ENCODE peak calls at places on chromosomes 13 and 19, in nine cellular contexts. M is CD8-positive, alpha-beta T cell; O is psoas muscle; C is kidney; U is left ventricle myocardium inferior; W is OCI-LY7; Q is PC-3; P is Karpas-422; B is thoracic aorta. H is an unnamed sample.

GRCh38 chr13:78326608-78327007 is 276.7 kb downstream of the POU4F1 start:
- DNase-seq in U (no peak), B (no peak), C (no peak), Q (peak; percentile 20), M (no peak), W (no peak), O (no peak), P (no peak), H (no peak)

GRCh38 chr13:32639502-32640105 is 53.4 kb downstream of the PDS5B start:
- DNase-seq in U (no peak), B (peak; percentile 10), P (peak; percentile 85), W (peak; percentile 70), Q (peak; percentile 57), C (no peak), M (peak; percentile 56), O (peak; percentile 65), H (peak; percentile 58)

GRCh38 chr13:75153834-75154233 is 328.1 kb downstream of the TBC1D4 start:
- DNase-seq in C (no peak), U (no peak), Q (no peak), M (no peak), P (no peak), W (no peak), O (no peak), B (no peak), H (no peak)

GRCh38 chr19:10884273-10884672 is 12.9 kb downstream of the CARM1 start:
- DNase-seq in Q (peak; percentile 65), O (no peak), B (no peak), P (no peak), W (no peak), C (no peak), U (no peak), M (no peak), H (no peak)

GRCh38 chr13:39879286-39880035 is 224.0 kb downstream of the COG6 start:
- DNase-seq in O (no peak), C (no peak), W (no peak), Q (no peak), P (no peak), U (no peak), M (no peak), B (no peak), H (no peak)

GRCh38 chr19:20612711-20613316 is 47.2 kb upstream of the ZNF737 start:
- DNase-seq in P (no peak), C (no peak), O (no peak), Q (no peak), U (no peak), M (no peak), B (no peak), W (no peak), H (no peak)

GRCh38 chr13:97067342-97067895 is 73.1 kb upstream of the OXGR1 start:
- DNase-seq in U (no peak), P (no peak), O (no peak), Q (no peak), C (no peak), W (no peak), M (no peak), B (no peak), H (no peak)

GRCh38 chr19:37872383-37872782 is 34.0 kb downstream of the WDR87 start:
- DNase-seq in W (no peak), P (no peak), B (no peak), U (no peak), M (no peak), O (no peak), C (no peak), Q (no peak), H (no peak)

GRCh38 chr13:110819203-110820014 is 95.5 kb downstream of the ANKRD10 start:
- DNase-seq in Q (peak; percentile 75), U (peak; percentile 76), C (peak; percentile 89), P (peak; percentile 90), B (peak; percentile 34), M (peak; percentile 63), O (peak; percentile 87), W (peak; percentile 48), H (peak; percentile 78)

DNA sequence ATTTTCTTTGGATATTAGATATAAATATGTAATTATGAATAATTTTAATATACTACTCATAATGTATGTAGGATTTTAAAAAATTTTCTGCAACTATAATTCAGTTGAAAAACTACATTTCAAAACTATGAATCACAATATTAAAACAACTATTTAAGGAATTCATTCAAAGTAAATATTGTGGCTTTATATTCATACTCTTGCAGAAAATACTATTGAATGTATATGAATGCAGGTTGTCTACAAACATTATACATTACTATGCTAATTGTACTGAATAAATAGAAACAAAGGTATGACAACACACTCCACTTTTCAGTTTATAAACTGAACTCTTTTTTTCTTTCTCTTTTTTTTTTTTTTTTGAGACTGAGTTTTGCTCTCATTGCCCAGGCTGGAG is 14.2 kb downstream of the ZNF91 start:
- DNase-seq in W (no peak), B (no peak), U (no peak), Q (peak; percentile 56), O (no peak), P (no peak), M (no peak), C (no peak), H (no peak)
- H3K4me3 ChIP-seq in W (no peak overlapping the region), B (no peak overlapping the region), U (peak overlapping the region; percentile 25), Q (peak overlapping the region; percentile 25), O (no peak overlapping the region), P (no peak overlapping the region), M (no peak overlapping the region), C (no peak overlapping the region), H (no peak overlapping the region)

GRCh38 chr19:40332669-40333068 is 15.5 kb downstream of the C19orf47 start:
- DNase-seq in M (no peak), Q (no peak), W (no peak), C (no peak), P (no peak), O (no peak), U (no peak), B (no peak), H (no peak)
- H3K36me3 ChIP-seq in M (peaks cover 20% of the 10 kb centered on the region), Q (peaks cover 3% of the 10 kb centered on the region), W (peaks cover 77% of the 10 kb centered on the region), C (peaks cover 24% of the 10 kb centered on the region), P (peaks cover 4% of the 10 kb centered on the region), O (peaks cover 91% of the 10 kb centered on the region), U (peaks cover 78% of the 10 kb centered on the region), B (peaks cover 64% of the 10 kb centered on the region), H (peaks cover 82% of the 10 kb centered on the region)

DNA sequence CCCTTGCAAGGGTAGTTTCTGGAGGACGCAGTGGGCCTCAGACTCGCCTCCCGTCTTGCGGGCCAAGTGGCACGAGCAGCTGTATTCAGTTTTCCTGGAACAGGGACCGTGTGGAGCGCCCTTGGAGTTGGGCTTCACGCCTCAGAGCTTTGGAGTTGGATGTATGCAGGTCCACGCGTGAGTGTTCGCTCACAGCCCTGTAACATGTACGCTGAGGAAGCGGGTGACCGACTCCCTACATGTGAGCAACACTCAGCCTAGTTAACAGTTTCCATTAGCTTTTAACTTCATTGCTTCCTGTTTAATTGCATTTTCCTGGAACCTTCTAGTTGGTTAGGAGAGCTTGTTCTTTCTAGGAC is 659 bp downstream of the TM9SF2 start:
- DNase-seq in P (peak; percentile 70), O (no peak), U (no peak), B (no peak), C (no peak), M (peak; percentile 26), W (peak; percentile 18), Q (peak; percentile 6), H (peak; percentile 38)
- H3K4me1 ChIP-seq in P (peaks cover 69% of the 10 kb centered on the region), O (peaks cover 71% of the 10 kb centered on the region), U (peaks cover 94% of the 10 kb centered on the region), B (peaks cover 77% of the 10 kb centered on the region), C (peaks cover 7% of the 10 kb centered on the region), M (peaks cover 65% of the 10 kb centered on the region), W (peaks cover 62% of the 10 kb centered on the region), Q (peaks cover 56% of the 10 kb centered on the region), H (peaks cover 66% of the 10 kb centered on the region)

DNA sequence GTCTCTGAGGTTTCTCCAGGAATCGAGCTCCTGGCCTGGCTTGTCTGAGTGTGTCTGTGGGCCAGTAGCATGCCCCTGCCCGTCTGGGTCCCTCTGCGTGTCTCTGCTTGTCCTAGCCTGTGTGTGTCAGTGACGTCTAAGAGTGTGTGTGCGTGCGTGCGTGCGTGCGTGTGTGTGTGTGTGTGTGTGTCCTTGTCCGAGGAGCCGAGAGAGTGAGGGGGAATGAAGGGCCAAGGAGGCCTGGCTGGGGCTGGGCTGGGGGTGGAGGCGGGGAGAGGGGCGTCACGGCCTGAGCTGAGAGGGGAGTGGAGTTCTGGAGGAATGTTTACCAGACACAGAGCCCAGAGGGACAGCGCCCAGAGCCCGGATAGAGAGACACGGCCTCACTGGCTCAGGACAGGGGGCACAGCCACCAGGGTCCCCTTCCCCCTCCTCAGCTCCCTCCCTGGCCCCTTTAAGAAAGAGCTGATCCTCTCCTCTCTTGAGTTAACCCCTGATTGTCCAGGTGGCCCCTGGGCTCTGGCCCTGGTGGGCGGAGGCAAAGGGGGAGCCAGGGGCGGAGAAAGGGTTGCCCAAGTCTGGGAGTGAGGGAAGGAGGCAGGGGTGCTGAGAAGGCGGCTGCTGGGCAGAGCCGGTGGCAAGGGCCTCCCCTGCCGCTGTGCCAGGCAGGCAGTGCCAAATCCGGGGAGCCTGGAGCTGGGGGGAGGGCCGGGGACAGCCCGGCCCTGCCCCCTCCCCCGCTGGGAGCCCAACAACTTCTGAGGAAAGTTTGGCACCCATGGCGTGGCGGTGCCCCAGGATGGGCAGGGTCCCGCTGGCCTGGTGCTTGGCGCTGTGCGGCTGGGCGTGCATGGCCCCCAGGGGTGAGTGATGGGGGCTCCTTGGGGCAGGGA is at the start of gene AXL:
- DNase-seq in M (no peak), Q (peak; percentile 56), C (peak; percentile 93), B (peak; percentile 75), W (no peak), P (no peak), U (peak; percentile 81), O (peak; percentile 89), H (peak; percentile 75)
- H3K4me3 ChIP-seq in M (no peak within 1 kb of the TSS), Q (peak within 1 kb of the TSS; percentile 88), C (peak within 1 kb of the TSS; percentile 29), B (peak within 1 kb of the TSS; percentile 85), W (no peak within 1 kb of the TSS), P (no peak within 1 kb of the TSS), U (peak within 1 kb of the TSS; percentile 73), O (peak within 1 kb of the TSS; percentile 65), H (peak within 1 kb of the TSS; percentile 68)

GRCh38 chr19:46674416-46675178 is 13.6 kb upstream of the DACT3 start:
- DNase-seq in W (no peak), C (no peak), B (no peak), U (no peak), Q (peak; percentile 37), M (no peak), P (peak; percentile 78), O (no peak), H (no peak)
- H3K36me3 ChIP-seq in W (peaks cover 88% of the 10 kb centered on the region), C (peaks cover 6% of the 10 kb centered on the region), B (peaks cover 24% of the 10 kb centered on the region), U (peaks cover 52% of the 10 kb centered on the region), Q (no peaks in the 10 kb centered on the region), M (peaks cover 55% of the 10 kb centered on the region), P (peaks cover 23% of the 10 kb centered on the region), O (peaks cover 51% of the 10 kb centered on the region), H (peaks cover 74% of the 10 kb centered on the region)

DNA sequence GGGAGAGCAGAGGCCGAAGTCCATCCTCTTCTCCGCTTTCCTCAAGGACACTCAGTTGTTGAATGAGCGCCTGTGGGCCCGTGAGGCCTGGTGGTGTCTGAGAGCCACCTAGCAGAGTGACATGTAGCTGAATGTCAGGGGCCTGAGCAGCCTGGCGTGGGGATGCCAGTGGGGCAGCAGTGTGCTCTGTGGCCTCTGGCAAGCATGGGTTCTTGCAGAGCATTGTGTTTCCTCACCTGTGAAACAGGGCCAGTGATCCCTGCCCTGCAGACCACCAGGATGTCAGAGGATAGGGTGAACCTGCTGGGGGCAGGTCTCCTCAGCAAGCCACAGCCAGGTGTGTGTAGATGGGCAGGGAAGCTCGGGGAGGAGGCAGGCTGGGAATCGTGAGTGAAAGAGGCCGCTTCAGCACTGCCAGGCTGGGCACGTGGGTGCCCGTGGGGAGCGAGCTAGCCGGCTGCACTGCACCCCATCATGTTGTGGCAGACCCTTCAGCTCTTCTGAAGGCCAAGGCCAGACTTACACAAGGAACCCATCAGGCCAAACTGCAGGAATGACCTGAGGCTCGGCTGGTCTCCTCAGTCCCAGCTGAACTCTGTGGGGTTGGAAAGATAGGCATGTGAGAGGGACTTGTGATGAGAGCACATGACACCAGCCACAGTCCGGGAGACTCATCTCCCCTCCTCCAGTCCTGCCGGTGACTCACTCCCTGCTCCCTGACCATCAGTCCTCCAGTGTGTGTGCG is 5.0 kb downstream of the PPP1R37 start:
- DNase-seq in B (no peak), C (peak; percentile 87), M (no peak), P (no peak), O (peak; percentile 90), U (peak; percentile 29), W (no peak), Q (peak; percentile 87), H (peak; percentile 78)
- H3K4me1 ChIP-seq in B (peaks cover 40% of the 10 kb centered on the region), C (peaks cover 76% of the 10 kb centered on the region), M (peaks cover 55% of the 10 kb centered on the region), P (peaks cover 30% of the 10 kb centered on the region), O (peaks cover 91% of the 10 kb centered on the region), U (peaks cover 95% of the 10 kb centered on the region), W (peaks cover 23% of the 10 kb centered on the region), Q (peaks cover 27% of the 10 kb centered on the region), H (peaks cover 89% of the 10 kb centered on the region)